ENCODE peak calls at places on chromosomes 16 and 17, in seven cellular contexts. P is heart right ventricle; L is SJSA1; S is NCI-H774; Q is activated T-helper 2 cell treated with anti-CD3 and anti-CD28 coated beads, Interferon-gamma antibody, Interleukin-2, Interleukin-4, amounts not matched to agents 10 μg/mL and 5 μg/mL and 100 μg/mL, durations not matched to agents 14 hours and 24 hours and 36 hours; J is activated CD4-positive, alpha-beta T cell treated with anti-CD3 and anti-CD28 coated beads for 1 hour; O is HCT116. Z is an unnamed sample.

GRCh38 chr16:78002915-78003538 is 19.3 kb upstream of the CLEC3A start:
- DNase-seq in P (peak), L (peak), S (peak), Q (peak), J (peak), O (peak), Z (peak)

GRCh38 chr17:7132511-7133094 is 18.0 kb upstream of the ASGR2 start:
- DNase-seq in P (no peak), L (no peak), S (no peak), Q (peak), J (peak), O (no peak), Z (peak)

GRCh38 chr16:55035037-55035436 is 104.4 kb downstream of the IRX5 start:
- DNase-seq in P (no peak), L (no peak), S (peak), Q (no peak), J (no peak), O (peak), Z (no peak)

GRCh38 chr16:24539850-24540484 is 601 bp downstream of the RBBP6 start:
- DNase-seq in P (peak), L (peak), S (peak), Q (peak), J (peak), O (no peak), Z (no peak)

GRCh38 chr16:79182618-79183017 is 417.9 kb downstream of the MAF start:
- DNase-seq in P (no peak), L (no peak), S (no peak), Q (no peak), J (no peak), O (no peak), Z (no peak)

GRCh38 chr17:64411999-64412771 is 21.5 kb upstream of the PECAM1 start:
- DNase-seq in P (peak), L (no peak), S (no peak), Q (no peak), J (no peak), O (no peak), Z (no peak)

GRCh38 chr16:57843400-57843799 is 41.1 kb upstream of the KIFC3 start:
- DNase-seq in P (no peak), L (no peak), S (no peak), Q (no peak), J (no peak), O (no peak), Z (no peak)

GRCh38 chr17:3020381-3020780 is 43.0 kb downstream of the OR1D5 start:
- DNase-seq in P (no peak), L (no peak), S (no peak), Q (no peak), J (no peak), O (no peak), Z (no peak)

GRCh38 chr17:6666077-6666521 is 14.5 kb downstream of the C17orf100 start:
- DNase-seq in P (peak), L (peak), S (peak), Q (no peak), J (peak), O (peak), Z (peak)

GRCh38 chr17:66198242-66198641 is 6.3 kb upstream of the CEP112 start:
- DNase-seq in P (no peak), L (no peak), S (no peak), Q (no peak), J (no peak), O (no peak), Z (no peak)

GRCh38 chr16:19583665-19584300 is 28.3 kb downstream of the VPS35L start:
- DNase-seq in P (peak), L (peak), S (no peak), Q (no peak), J (no peak), O (peak), Z (peak)

GRCh38 chr16:66026211-66026610 is 340.3 kb upstream of the CDH5 start:
- DNase-seq in P (no peak), L (no peak), S (no peak), Q (no peak), J (no peak), O (no peak), Z (no peak)

Z was measured in dermis microvascular lymphatic vessel endothelial cell.